ENCODE peak calls at places on chromosomes 2 and 18, in ten cellular contexts. One of them, this sample, is unnamed.

GRCh38 chr18:36176739-36177138 is 10.6 kb upstream of the MOCOS start:
- DNase-seq in heart right ventricle: no peak
- DNase-seq in foreskin fibroblast: no peak
- DNase-seq in mucosa of descending colon: no peak
- DNase-seq in skeletal muscle cell: no peak
- DNase-seq in lower leg skin: no peak
- DNase-seq in epithelial cell of esophagus: peak
- DNase-seq in fibroblast of the aortic adventitia: peak
- DNase-seq in BJ: no peak
- DNase-seq in MM.1S: no peak
- DNase-seq in this sample: peak

GRCh38 chr2:45137941-45138695 is 128.9 kb upstream of the SIX2 start:
- DNase-seq in lower leg skin: no peak
- DNase-seq in skeletal muscle cell: no peak
- DNase-seq in BJ: no peak
- DNase-seq in heart right ventricle: no peak
- DNase-seq in epithelial cell of esophagus: no peak
- DNase-seq in foreskin fibroblast: no peak
- DNase-seq in mucosa of descending colon: no peak
- DNase-seq in MM.1S: no peak
- DNase-seq in fibroblast of the aortic adventitia: no peak
- DNase-seq in this sample: no peak

GRCh38 chr18:46772396-46772795 is 15.5 kb upstream of the ST8SIA5 start:
- DNase-seq in epithelial cell of esophagus: no peak
- DNase-seq in heart right ventricle: no peak
- DNase-seq in BJ: no peak
- DNase-seq in fibroblast of the aortic adventitia: no peak
- DNase-seq in MM.1S: no peak
- DNase-seq in foreskin fibroblast: no peak
- DNase-seq in lower leg skin: no peak
- DNase-seq in skeletal muscle cell: no peak
- DNase-seq in mucosa of descending colon: no peak
- DNase-seq in this sample: no peak

GRCh38 chr2:229715895-229716507 is 1.6 kb upstream of the DNER start:
- DNase-seq in epithelial cell of esophagus: peak
- DNase-seq in heart right ventricle: no peak
- DNase-seq in fibroblast of the aortic adventitia: peak
- DNase-seq in BJ: no peak
- DNase-seq in foreskin fibroblast: peak
- DNase-seq in MM.1S: peak
- DNase-seq in skeletal muscle cell: no peak
- DNase-seq in mucosa of descending colon: no peak
- DNase-seq in lower leg skin: no peak
- DNase-seq in this sample: peak

GRCh38 chr2:108575132-108575966 is 41.1 kb downstream of the LIMS1 start:
- DNase-seq in fibroblast of the aortic adventitia: peak
- DNase-seq in BJ: peak
- DNase-seq in MM.1S: no peak
- DNase-seq in heart right ventricle: no peak
- DNase-seq in skeletal muscle cell: peak
- DNase-seq in epithelial cell of esophagus: peak
- DNase-seq in mucosa of descending colon: no peak
- DNase-seq in lower leg skin: peak
- DNase-seq in foreskin fibroblast: peak
- DNase-seq in this sample: peak

GRCh38 chr2:229920011-229920781 is 1.6 kb downstream of the TRIP12 start:
- DNase-seq in foreskin fibroblast: peak
- DNase-seq in epithelial cell of esophagus: peak
- DNase-seq in fibroblast of the aortic adventitia: peak
- DNase-seq in heart right ventricle: no peak
- DNase-seq in mucosa of descending colon: no peak
- DNase-seq in MM.1S: no peak
- DNase-seq in BJ: no peak
- DNase-seq in skeletal muscle cell: no peak
- DNase-seq in lower leg skin: no peak
- DNase-seq in this sample: peak

GRCh38 chr18:77407733-77408132 is 158.1 kb downstream of the GALR1 start:
- DNase-seq in foreskin fibroblast: no peak
- DNase-seq in epithelial cell of esophagus: no peak
- DNase-seq in BJ: no peak
- DNase-seq in mucosa of descending colon: no peak
- DNase-seq in lower leg skin: no peak
- DNase-seq in heart right ventricle: no peak
- DNase-seq in fibroblast of the aortic adventitia: no peak
- DNase-seq in skeletal muscle cell: no peak
- DNase-seq in MM.1S: no peak
- DNase-seq in this sample: no peak

GRCh38 chr2:168323456-168324058 is 76.2 kb upstream of the STK39 start:
- DNase-seq in lower leg skin: no peak
- DNase-seq in MM.1S: no peak
- DNase-seq in skeletal muscle cell: peak
- DNase-seq in foreskin fibroblast: no peak
- DNase-seq in heart right ventricle: no peak
- DNase-seq in fibroblast of the aortic adventitia: no peak
- DNase-seq in BJ: no peak
- DNase-seq in mucosa of descending colon: no peak
- DNase-seq in epithelial cell of esophagus: no peak
- DNase-seq in this sample: no peak

GRCh38 chr2:70248810-70249438 is 496 bp upstream of the TIA1 start:
- DNase-seq in lower leg skin: peak
- DNase-seq in BJ: no peak
- DNase-seq in heart right ventricle: no peak
- DNase-seq in foreskin fibroblast: no peak
- DNase-seq in mucosa of descending colon: no peak
- DNase-seq in skeletal muscle cell: no peak
- DNase-seq in epithelial cell of esophagus: peak
- DNase-seq in fibroblast of the aortic adventitia: no peak
- DNase-seq in MM.1S: peak
- DNase-seq in this sample: no peak

DNA sequence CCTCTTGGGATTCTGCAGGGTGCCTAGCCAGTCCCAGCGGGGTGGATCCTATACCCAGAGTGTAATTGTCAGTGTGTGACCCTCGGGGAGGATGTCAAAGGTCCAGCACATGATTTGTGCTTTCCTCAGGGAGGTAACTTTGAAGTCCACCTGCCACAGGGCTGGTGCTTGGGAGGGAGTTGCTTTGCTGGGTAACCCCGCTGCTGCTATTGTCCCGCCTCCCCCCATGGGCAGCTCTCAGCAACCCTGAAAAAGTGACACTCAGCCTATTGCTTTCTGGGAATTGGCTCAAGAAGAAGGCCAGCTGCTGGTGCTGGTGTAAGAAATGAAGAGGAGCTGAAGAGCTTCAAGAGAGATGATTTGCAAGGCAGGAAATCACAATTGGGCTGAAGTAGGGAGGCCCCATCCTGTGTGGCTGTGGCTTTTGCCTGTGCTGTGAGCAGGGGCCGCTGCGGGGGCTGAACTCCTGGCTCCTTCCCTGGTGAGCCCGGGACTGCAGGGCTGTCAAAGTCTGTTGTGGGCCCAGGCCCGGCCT is 36.4 kb downstream of the EMILIN2 start:
- DNase-seq in skeletal muscle cell: no peak
- DNase-seq in foreskin fibroblast: peak
- DNase-seq in heart right ventricle: no peak
- DNase-seq in fibroblast of the aortic adventitia: no peak
- DNase-seq in epithelial cell of esophagus: no peak
- DNase-seq in MM.1S: no peak
- DNase-seq in mucosa of descending colon: peak
- DNase-seq in BJ: no peak
- DNase-seq in lower leg skin: no peak
- DNase-seq in this sample: no peak
- H3K4me3 ChIP-seq in skeletal muscle cell: no peak
- H3K4me3 ChIP-seq in foreskin fibroblast: no peak
- H3K4me3 ChIP-seq in heart right ventricle: no peak
- H3K4me3 ChIP-seq in fibroblast of the aortic adventitia: no peak
- H3K4me3 ChIP-seq in epithelial cell of esophagus: no peak
- H3K4me3 ChIP-seq in MM.1S: no peak
- H3K4me3 ChIP-seq in mucosa of descending colon: no peak
- H3K4me3 ChIP-seq in BJ: no peak
- H3K4me3 ChIP-seq in lower leg skin: no peak
- H3K4me3 ChIP-seq in this sample: no peak

GRCh38 chr2:64217198-64217869 is 73.1 kb upstream of the PELI1 start:
- DNase-seq in foreskin fibroblast: no peak
- DNase-seq in epithelial cell of esophagus: no peak
- DNase-seq in BJ: no peak
- DNase-seq in MM.1S: no peak
- DNase-seq in mucosa of descending colon: no peak
- DNase-seq in lower leg skin: no peak
- DNase-seq in fibroblast of the aortic adventitia: no peak
- DNase-seq in skeletal muscle cell: no peak
- DNase-seq in heart right ventricle: no peak
- DNase-seq in this sample: no peak

GRCh38 chr2:64213607-64214275 is 69.5 kb upstream of the PELI1 start:
- DNase-seq in fibroblast of the aortic adventitia: no peak
- DNase-seq in heart right ventricle: no peak
- DNase-seq in MM.1S: peak
- DNase-seq in BJ: no peak
- DNase-seq in lower leg skin: no peak
- DNase-seq in epithelial cell of esophagus: no peak
- DNase-seq in mucosa of descending colon: no peak
- DNase-seq in foreskin fibroblast: no peak
- DNase-seq in skeletal muscle cell: no peak
- DNase-seq in this sample: no peak

GRCh38 chr2:64212801-64213321 is 68.6 kb upstream of the PELI1 start:
- DNase-seq in foreskin fibroblast: peak
- DNase-seq in lower leg skin: no peak
- DNase-seq in fibroblast of the aortic adventitia: peak
- DNase-seq in BJ: no peak
- DNase-seq in heart right ventricle: no peak
- DNase-seq in mucosa of descending colon: no peak
- DNase-seq in MM.1S: peak
- DNase-seq in skeletal muscle cell: peak
- DNase-seq in epithelial cell of esophagus: peak
- DNase-seq in this sample: peak

GRCh38 chr2:64212346-64212745 is 68.1 kb upstream of the PELI1 start:
- DNase-seq in MM.1S: peak
- DNase-seq in heart right ventricle: no peak
- DNase-seq in mucosa of descending colon: no peak
- DNase-seq in BJ: no peak
- DNase-seq in foreskin fibroblast: peak
- DNase-seq in skeletal muscle cell: peak
- DNase-seq in lower leg skin: no peak
- DNase-seq in fibroblast of the aortic adventitia: peak
- DNase-seq in epithelial cell of esophagus: peak
- DNase-seq in this sample: peak

DNA sequence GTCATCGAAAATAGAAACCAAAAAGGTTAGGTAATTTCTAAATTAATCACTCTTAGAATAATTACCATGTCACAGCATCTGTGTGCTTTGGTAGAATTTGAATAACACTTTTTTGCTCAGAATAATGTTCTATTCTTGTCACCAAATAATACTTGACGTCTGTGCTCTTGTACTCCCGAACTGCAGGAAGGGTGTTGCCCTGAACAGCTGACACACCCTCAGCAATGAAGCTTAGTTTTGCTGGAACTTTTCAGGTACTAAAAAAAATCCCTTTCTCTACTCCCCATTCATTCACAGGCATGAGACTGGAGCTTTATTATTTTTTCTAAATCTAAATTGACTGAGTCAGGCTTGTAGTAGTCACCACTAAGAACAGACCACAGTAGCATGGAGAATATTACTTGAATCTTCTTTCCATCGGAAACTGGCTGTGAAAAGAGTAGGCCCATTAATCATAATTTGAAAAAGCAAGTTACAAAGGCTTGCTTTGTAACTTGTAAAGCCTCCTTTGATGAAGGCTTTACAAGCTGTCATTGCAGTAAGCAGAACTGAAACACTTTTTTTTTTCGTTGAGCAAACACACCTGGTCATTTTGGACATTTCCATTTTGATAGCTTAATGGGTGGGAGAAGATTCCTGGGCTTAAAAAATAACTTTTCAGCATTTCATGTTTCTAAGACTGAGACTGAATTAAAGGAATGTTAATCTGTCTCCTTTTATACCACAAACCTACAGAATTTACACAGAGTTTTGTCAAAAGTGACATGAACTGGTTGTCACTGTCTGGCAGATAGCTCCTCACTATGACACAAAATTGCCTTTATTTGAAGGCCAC is 70.3 kb upstream of the PELI1 start:
- DNase-seq in lower leg skin: no peak
- DNase-seq in epithelial cell of esophagus: peak
- DNase-seq in MM.1S: peak
- DNase-seq in skeletal muscle cell: no peak
- DNase-seq in heart right ventricle: no peak
- DNase-seq in mucosa of descending colon: no peak
- DNase-seq in BJ: no peak
- DNase-seq in foreskin fibroblast: no peak
- DNase-seq in fibroblast of the aortic adventitia: no peak
- DNase-seq in this sample: peak
- H3K4me3 ChIP-seq in lower leg skin: no peak
- H3K4me3 ChIP-seq in epithelial cell of esophagus: no peak
- H3K4me3 ChIP-seq in MM.1S: peak
- H3K4me3 ChIP-seq in skeletal muscle cell: no peak
- H3K4me3 ChIP-seq in heart right ventricle: no peak
- H3K4me3 ChIP-seq in mucosa of descending colon: no peak
- H3K4me3 ChIP-seq in BJ: no peak
- H3K4me3 ChIP-seq in foreskin fibroblast: no peak
- H3K4me3 ChIP-seq in fibroblast of the aortic adventitia: no peak
- H3K4me3 ChIP-seq in this sample: no peak

GRCh38 chr2:188978291-188979081 is 4.3 kb downstream of the COL3A1 start:
- DNase-seq in mucosa of descending colon: no peak
- DNase-seq in skeletal muscle cell: no peak
- DNase-seq in fibroblast of the aortic adventitia: peak
- DNase-seq in heart right ventricle: no peak
- DNase-seq in MM.1S: peak
- DNase-seq in BJ: peak
- DNase-seq in lower leg skin: peak
- DNase-seq in epithelial cell of esophagus: peak
- DNase-seq in foreskin fibroblast: peak
- DNase-seq in this sample: peak
- H3K4me3 ChIP-seq in mucosa of descending colon: no peak
- H3K4me3 ChIP-seq in skeletal muscle cell: peak
- H3K4me3 ChIP-seq in fibroblast of the aortic adventitia: peak
- H3K4me3 ChIP-seq in heart right ventricle: peak
- H3K4me3 ChIP-seq in MM.1S: no peak
- H3K4me3 ChIP-seq in BJ: peak
- H3K4me3 ChIP-seq in lower leg skin: no peak
- H3K4me3 ChIP-seq in epithelial cell of esophagus: no peak
- H3K4me3 ChIP-seq in foreskin fibroblast: peak
- H3K4me3 ChIP-seq in this sample: peak

GRCh38 chr2:186827862-186828492 is 21.0 kb downstream of the ZSWIM2 start:
- DNase-seq in skeletal muscle cell: no peak
- DNase-seq in MM.1S: no peak
- DNase-seq in heart right ventricle: no peak
- DNase-seq in lower leg skin: no peak
- DNase-seq in BJ: no peak
- DNase-seq in epithelial cell of esophagus: no peak
- DNase-seq in mucosa of descending colon: no peak
- DNase-seq in fibroblast of the aortic adventitia: no peak
- DNase-seq in foreskin fibroblast: no peak
- DNase-seq in this sample: no peak
- H3K4me3 ChIP-seq in skeletal muscle cell: no peak
- H3K4me3 ChIP-seq in MM.1S: no peak
- H3K4me3 ChIP-seq in heart right ventricle: no peak
- H3K4me3 ChIP-seq in lower leg skin: no peak
- H3K4me3 ChIP-seq in BJ: no peak
- H3K4me3 ChIP-seq in epithelial cell of esophagus: no peak
- H3K4me3 ChIP-seq in mucosa of descending colon: no peak
- H3K4me3 ChIP-seq in fibroblast of the aortic adventitia: no peak
- H3K4me3 ChIP-seq in foreskin fibroblast: no peak
- H3K4me3 ChIP-seq in this sample: no peak

This sample was measured in astrocyte of the spinal cord.